ENCODE peak calls at places on chromosomes 13 and 19, in seven cellular contexts. W is hepatocyte; E is ovary; B is esophagus squamous epithelium; F is OCI-LY7; K is CD4-positive, alpha-beta T cell; M is IMR-90. O is an unnamed sample.

GRCh38 chr19:42497492-42498226 is 30.6 kb downstream of the CEACAM1 start:
- DNase-seq in M (no peak), W (peak), F (peak), K (no peak), E (no peak), B (no peak), O (peak)

GRCh38 chr13:21006141-21007005 is 55.0 kb downstream of the LATS2 start:
- DNase-seq in B (no peak), E (no peak), F (no peak), W (no peak), K (no peak), M (no peak), O (no peak)

GRCh38 chr13:94569615-94570014 is 26.3 kb downstream of the TGDS start:
- DNase-seq in B (no peak), E (no peak), M (no peak), F (no peak), W (no peak), K (no peak), O (no peak)

GRCh38 chr13:83503424-83503823 is 378.9 kb downstream of the SLITRK1 start:
- DNase-seq in W (no peak), K (no peak), M (peak), B (no peak), E (no peak), F (no peak), O (no peak)

GRCh38 chr19:1261863-1262686 is 7.1 kb upstream of the CIRBP start:
- DNase-seq in K (peak), M (peak), F (no peak), W (peak), B (no peak), E (peak), O (peak)

GRCh38 chr13:98326274-98326673 is 149.2 kb upstream of the RNF113B start:
- DNase-seq in B (no peak), E (no peak), W (no peak), K (no peak), F (no peak), M (no peak), O (no peak)

GRCh38 chr19:57338798-57339378 is 12.2 kb upstream of the ZNF304 start:
- DNase-seq in F (no peak), E (no peak), W (no peak), M (peak), B (no peak), K (no peak), O (no peak)

GRCh38 chr19:13717194-13717643 is 47.1 kb upstream of the MRI1 start:
- DNase-seq in M (peak), E (no peak), F (no peak), B (no peak), K (no peak), W (no peak), O (no peak)

GRCh38 chr19:32268381-32268780 is 77.0 kb upstream of the ZNF507 start:
- DNase-seq in E (no peak), M (no peak), W (no peak), K (no peak), B (no peak), F (no peak), O (no peak)

GRCh38 chr19:44745386-44745831 is 3.1 kb upstream of the BCL3 start:
- DNase-seq in B (no peak), W (peak), K (no peak), F (no peak), M (peak), E (peak), O (no peak)

GRCh38 chr13:101474419-101474957 is 22.0 kb downstream of the ITGBL1 start:
- DNase-seq in K (no peak), B (no peak), W (peak), E (no peak), F (no peak), M (peak), O (no peak)

GRCh38 chr19:38739440-38740251 is 4.6 kb downstream of the CAPN12 start:
- DNase-seq in W (no peak), K (no peak), F (no peak), B (no peak), M (no peak), E (no peak), O (no peak)

GRCh38 chr19:46493236-46494114 is 2.2 kb downstream of the PNMA8B start:
- DNase-seq in W (no peak), M (no peak), E (peak), F (peak), B (no peak), K (peak), O (no peak)

GRCh38 chr13:100300708-100301107 is 211.8 kb downstream of the PCCA start:
- DNase-seq in K (no peak), E (no peak), M (no peak), W (no peak), F (no peak), B (no peak), O (no peak)

GRCh38 chr13:27481766-27482165 is 31.4 kb upstream of the MTIF3 start:
- DNase-seq in B (no peak), W (peak), K (peak), M (peak), E (peak), F (peak), O (no peak)

GRCh38 chr13:93325303-93326297 is 99.0 kb downstream of the GPC6 start:
- DNase-seq in W (no peak), M (no peak), K (no peak), B (no peak), F (no peak), E (no peak), O (no peak)

GRCh38 chr19:32566246-32566830 is 14.7 kb upstream of the PDCD5 start:
- DNase-seq in F (no peak), M (peak), K (no peak), B (no peak), W (no peak), E (no peak), O (no peak)

GRCh38 chr13:21673592-21674270 is 2.9 kb downstream of the FGF9 start:
- DNase-seq in K (peak), B (no peak), F (peak), E (no peak), W (peak), M (peak), O (peak)

GRCh38 chr19:40006273-40006691 is 9.4 kb downstream of the ZNF546 start:
- DNase-seq in K (no peak), W (no peak), F (no peak), B (no peak), E (no peak), M (peak), O (no peak)

GRCh38 chr13:96025283-96025682 is 27.9 kb downstream of the UGGT2 start:
- DNase-seq in K (no peak), F (no peak), M (no peak), E (no peak), B (no peak), W (no peak), O (no peak)

GRCh38 chr13:28347456-28348371 is 147.2 kb downstream of the FLT1 start:
- DNase-seq in K (no peak), E (no peak), M (no peak), W (no peak), B (no peak), F (no peak), O (no peak)

GRCh38 chr13:44576396-44577235 is 486 bp upstream of the TSC22D1 start:
- DNase-seq in E (no peak), B (no peak), W (peak), M (no peak), F (peak), K (no peak), O (peak)

GRCh38 chr13:98581971-98582702 is 5.2 kb upstream of the STK24 start:
- DNase-seq in F (no peak), M (peak), B (no peak), K (no peak), W (peak), E (no peak), O (no peak)

GRCh38 chr13:109139346-109139745 is 509.9 kb downstream of the MYO16 start:
- DNase-seq in K (no peak), B (no peak), E (no peak), M (no peak), F (no peak), W (no peak), O (no peak)

GRCh38 chr13:109140054-109140776 is 510.8 kb downstream of the MYO16 start:
- DNase-seq in E (no peak), B (no peak), K (no peak), M (no peak), W (no peak), F (no peak), O (no peak)

GRCh38 chr13:109136873-109137272 is 507.5 kb downstream of the MYO16 start:
- DNase-seq in B (no peak), M (no peak), E (no peak), W (no peak), K (no peak), F (no peak), O (no peak)

GRCh38 chr13:109141716-109142115 is 512.3 kb downstream of the MYO16 start:
- DNase-seq in E (no peak), K (no peak), W (no peak), B (no peak), M (no peak), F (no peak), O (no peak)

DNA sequence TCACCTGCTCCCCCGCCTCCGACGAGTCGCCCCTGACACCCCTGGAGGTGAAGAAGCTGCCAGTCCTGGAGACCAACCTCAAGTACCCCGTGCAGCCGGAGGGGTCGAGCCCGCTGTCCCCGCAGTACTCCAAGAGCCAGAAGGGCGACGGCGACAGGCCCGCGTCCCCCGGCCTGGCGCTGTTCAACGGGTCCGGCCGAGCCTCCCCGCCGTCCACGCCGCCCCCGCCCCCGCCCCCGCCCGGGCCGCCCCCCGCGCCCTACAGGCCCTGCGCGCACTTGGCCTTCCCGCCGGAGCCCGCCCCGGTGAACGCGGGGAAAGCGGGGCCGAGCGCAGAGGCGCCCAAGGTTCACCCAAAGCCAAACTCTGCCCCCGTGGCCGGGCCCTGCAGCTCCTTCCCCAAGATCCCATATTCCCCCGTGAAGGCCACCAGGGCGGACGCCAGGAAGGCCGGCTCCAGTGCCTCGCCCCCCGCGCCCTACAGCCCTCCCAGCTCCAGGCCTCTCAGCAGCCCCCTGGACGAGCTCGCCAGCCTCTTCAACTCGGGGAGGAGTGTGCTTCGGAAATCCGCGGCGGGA is 511.5 kb downstream of the MYO16 start:
- DNase-seq in F (no peak), E (no peak), M (no peak), K (no peak), W (no peak), B (no peak), O (no peak)
- TF ChIP-seq CTCF in F (no peak), E (no peak), M (no peak), K (no peak), W (no peak), B (no peak), O (no peak)

DNA sequence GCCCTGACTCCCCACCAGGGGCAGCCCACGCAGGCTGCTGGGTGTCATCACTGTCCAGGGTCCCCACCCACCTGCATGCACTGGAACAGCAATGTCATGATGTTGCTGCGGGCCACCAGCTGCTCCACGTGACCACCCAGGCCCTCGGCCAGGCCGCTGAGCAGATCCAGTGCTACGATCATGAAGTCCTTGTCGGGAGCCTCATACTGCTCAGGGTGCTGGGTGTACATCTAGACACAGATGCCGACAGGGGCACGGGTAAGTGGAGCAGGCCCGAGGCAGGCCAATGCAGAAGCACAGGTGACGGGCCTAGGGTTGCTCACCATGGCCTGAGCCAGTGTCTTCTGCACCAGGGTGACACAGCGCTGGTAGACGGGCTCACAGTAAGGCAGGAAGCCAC is 8.7 kb upstream of the FBXW9 start:
- DNase-seq in E (no peak), F (no peak), K (no peak), M (no peak), W (no peak), B (no peak), O (no peak)
- TF ChIP-seq CTCF in E (no peak), F (no peak), K (no peak), M (no peak), W (no peak), B (no peak), O (no peak)

GRCh38 chr19:29260477-29261317 is 47.7 kb upstream of the UQCRFS1 start:
- DNase-seq in E (no peak), F (peak), M (peak), K (no peak), W (peak), B (no peak), O (no peak)
- TF ChIP-seq CTCF in E (no peak), F (peak), M (peak), K (no peak), W (peak), B (peak), O (peak)

GRCh38 chr13:73171926-73172325 is 113.1 kb downstream of the KLF5 start:
- DNase-seq in M (peak), K (no peak), E (no peak), B (no peak), W (peak), F (no peak), O (no peak)
- TF ChIP-seq CTCF in M (peak), K (no peak), E (no peak), B (no peak), W (peak), F (no peak), O (no peak)

GRCh38 chr19:31099470-31100190 is 249.6 kb downstream of the TSHZ3 start:
- DNase-seq in E (no peak), M (no peak), B (no peak), F (no peak), W (no peak), K (no peak), O (no peak)
- TF ChIP-seq CTCF in E (no peak), M (no peak), B (no peak), F (no peak), W (no peak), K (no peak), O (no peak)

GRCh38 chr13:35766663-35767062 is 290.2 kb upstream of the MAB21L1 start:
- DNase-seq in W (no peak), E (no peak), F (no peak), K (no peak), M (no peak), B (no peak), O (no peak)
- TF ChIP-seq CTCF in W (no peak), E (no peak), F (no peak), K (no peak), M (no peak), B (no peak), O (no peak)

DNA sequence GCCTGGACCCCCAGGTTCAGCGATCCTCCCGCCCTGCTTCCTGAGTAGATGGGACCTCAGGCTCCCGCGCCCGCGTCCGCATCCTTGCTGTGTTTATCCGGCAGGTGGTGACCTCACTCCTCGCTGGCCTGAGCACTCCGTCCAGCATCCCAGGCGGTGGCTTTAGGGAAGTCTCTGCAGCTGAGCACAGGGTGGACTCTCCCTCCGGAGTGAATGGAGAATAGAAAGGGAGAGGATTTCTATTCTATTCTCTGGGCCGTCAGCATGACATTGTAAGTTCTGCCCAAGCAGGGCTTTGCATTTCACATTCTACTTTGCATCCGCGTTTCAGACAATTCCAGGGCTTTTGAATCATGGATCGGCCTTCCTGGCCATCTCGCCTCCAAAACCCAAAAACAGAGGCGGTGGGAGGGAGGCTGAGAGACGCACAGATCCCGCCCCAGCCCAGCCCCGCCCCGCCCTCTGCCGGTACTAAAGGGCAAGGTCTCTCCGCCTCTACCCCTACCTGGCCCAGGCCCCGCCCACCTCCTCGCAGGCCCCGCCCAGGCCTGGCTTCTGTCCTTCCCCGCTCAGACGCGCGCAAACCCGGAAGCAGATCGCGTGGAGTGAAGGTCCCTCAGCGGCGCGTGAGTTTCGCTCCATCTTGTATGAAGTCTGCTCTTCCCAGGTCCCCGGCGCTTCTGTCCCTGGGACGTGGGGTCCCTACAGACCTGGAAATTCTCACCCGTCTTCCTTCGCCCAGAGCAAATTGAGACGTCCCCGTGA is at the start of gene ZNF525:
- DNase-seq in W (peak), B (peak), M (peak), E (peak), F (peak), K (peak), O (peak)
- TF ChIP-seq CTCF in W (peak), B (no peak), M (peak), E (no peak), F (peak), K (peak), O (peak)

O was measured in GM13977.